ENCODE peak calls at places on chromosomes 4 and X, in nine cellular contexts. One of them, this sample, is unnamed.

GRCh38 chrX:118526149-118526548 is 30.5 kb downstream of the DOCK11 start:
- DNase-seq in stomach: no peak
- DNase-seq in sigmoid colon: no peak
- DNase-seq in suprapubic skin: no peak
- DNase-seq in A549: no peak
- DNase-seq in ovary: no peak
- DNase-seq in HepG2: no peak
- DNase-seq in tibial nerve: no peak
- DNase-seq in SK-N-SH: no peak
- DNase-seq in this sample: no peak

GRCh38 chr4:88600129-88600849 is 8.0 kb downstream of the HERC3 start:
- DNase-seq in stomach: no peak
- DNase-seq in sigmoid colon: no peak
- DNase-seq in suprapubic skin: no peak
- DNase-seq in A549: peak; percentile 40
- DNase-seq in ovary: no peak
- DNase-seq in HepG2: no peak
- DNase-seq in tibial nerve: no peak
- DNase-seq in SK-N-SH: no peak
- DNase-seq in this sample: no peak

GRCh38 chr4:74189331-74190043 is 31.6 kb downstream of the MTHFD2L start:
- DNase-seq in stomach: no peak
- DNase-seq in sigmoid colon: no peak
- DNase-seq in suprapubic skin: no peak
- DNase-seq in A549: peak; percentile 69
- DNase-seq in ovary: no peak
- DNase-seq in HepG2: peak; percentile 64
- DNase-seq in tibial nerve: no peak
- DNase-seq in SK-N-SH: peak; percentile 22
- DNase-seq in this sample: no peak

GRCh38 chrX:130443883-130444282 is 42.1 kb downstream of the RBMX2 start:
- DNase-seq in stomach: no peak
- DNase-seq in sigmoid colon: no peak
- DNase-seq in suprapubic skin: no peak
- DNase-seq in A549: no peak
- DNase-seq in ovary: no peak
- DNase-seq in HepG2: no peak
- DNase-seq in tibial nerve: no peak
- DNase-seq in SK-N-SH: no peak
- DNase-seq in this sample: no peak

GRCh38 chr4:1720163-1720983 is 750 bp downstream of the TMEM129 start:
- DNase-seq in stomach: peak; percentile 58
- DNase-seq in sigmoid colon: no peak
- DNase-seq in suprapubic skin: no peak
- DNase-seq in A549: no peak
- DNase-seq in ovary: peak; percentile 51
- DNase-seq in HepG2: no peak
- DNase-seq in tibial nerve: no peak
- DNase-seq in SK-N-SH: peak; percentile 74
- DNase-seq in this sample: peak; percentile 65

GRCh38 chr4:89486673-89487072 is 179.1 kb upstream of the GPRIN3 start:
- DNase-seq in stomach: no peak
- DNase-seq in sigmoid colon: no peak
- DNase-seq in suprapubic skin: no peak
- DNase-seq in A549: no peak
- DNase-seq in ovary: no peak
- DNase-seq in HepG2: no peak
- DNase-seq in tibial nerve: no peak
- DNase-seq in SK-N-SH: no peak
- DNase-seq in this sample: no peak

GRCh38 chrX:119094819-119095218 is 22.0 kb downstream of the CT47C1 start:
- DNase-seq in stomach: no peak
- DNase-seq in sigmoid colon: no peak
- DNase-seq in suprapubic skin: no peak
- DNase-seq in A549: no peak
- DNase-seq in ovary: no peak
- DNase-seq in HepG2: no peak
- DNase-seq in tibial nerve: no peak
- DNase-seq in SK-N-SH: no peak
- DNase-seq in this sample: no peak

GRCh38 chrX:31714797-31715196 is 643.0 kb upstream of the FTHL17 start:
- DNase-seq in stomach: no peak
- DNase-seq in sigmoid colon: no peak
- DNase-seq in suprapubic skin: no peak
- DNase-seq in A549: no peak
- DNase-seq in ovary: no peak
- DNase-seq in HepG2: no peak
- DNase-seq in tibial nerve: no peak
- DNase-seq in SK-N-SH: no peak
- DNase-seq in this sample: no peak

GRCh38 chr4:103998752-103999151 is 279.0 kb upstream of the TACR3 start:
- DNase-seq in stomach: no peak
- DNase-seq in sigmoid colon: no peak
- DNase-seq in suprapubic skin: no peak
- DNase-seq in A549: no peak
- DNase-seq in ovary: no peak
- DNase-seq in HepG2: no peak
- DNase-seq in tibial nerve: no peak
- DNase-seq in SK-N-SH: no peak
- DNase-seq in this sample: no peak

GRCh38 chr4:155047755-155048154 is 160.7 kb upstream of the NPY2R start:
- DNase-seq in stomach: no peak
- DNase-seq in sigmoid colon: no peak
- DNase-seq in suprapubic skin: no peak
- DNase-seq in A549: no peak
- DNase-seq in ovary: no peak
- DNase-seq in HepG2: no peak
- DNase-seq in tibial nerve: no peak
- DNase-seq in SK-N-SH: no peak
- DNase-seq in this sample: no peak

GRCh38 chrX:10325606-10326005 is 168.8 kb downstream of the CLCN4 start:
- DNase-seq in stomach: no peak
- DNase-seq in sigmoid colon: no peak
- DNase-seq in suprapubic skin: no peak
- DNase-seq in A549: peak; percentile 5
- DNase-seq in ovary: no peak
- DNase-seq in HepG2: no peak
- DNase-seq in tibial nerve: no peak
- DNase-seq in SK-N-SH: no peak
- DNase-seq in this sample: no peak

GRCh38 chr4:7821245-7822165 is 118.2 kb downstream of the AFAP1 start:
- DNase-seq in stomach: no peak
- DNase-seq in sigmoid colon: peak; percentile 70
- DNase-seq in suprapubic skin: no peak
- DNase-seq in A549: no peak
- DNase-seq in ovary: no peak
- DNase-seq in HepG2: no peak
- DNase-seq in tibial nerve: no peak
- DNase-seq in SK-N-SH: peak; percentile 67
- DNase-seq in this sample: no peak
- H3K4me1 ChIP-seq in stomach: peaks cover 59% of the 10 kb centered on the region
- H3K4me1 ChIP-seq in sigmoid colon: peaks cover 75% of the 10 kb centered on the region
- H3K4me1 ChIP-seq in suprapubic skin: peaks cover 17% of the 10 kb centered on the region
- H3K4me1 ChIP-seq in A549: peaks cover 81% of the 10 kb centered on the region
- H3K4me1 ChIP-seq in ovary: peaks cover 22% of the 10 kb centered on the region
- H3K4me1 ChIP-seq in HepG2: peaks cover 35% of the 10 kb centered on the region
- H3K4me1 ChIP-seq in tibial nerve: peaks cover 7% of the 10 kb centered on the region
- H3K4me1 ChIP-seq in SK-N-SH: peaks cover 33% of the 10 kb centered on the region
- H3K4me1 ChIP-seq in this sample: peaks cover 15% of the 10 kb centered on the region

GRCh38 chrX:150984164-150984824 is 1.2 kb downstream of the HMGB3 start:
- DNase-seq in stomach: no peak
- DNase-seq in sigmoid colon: no peak
- DNase-seq in suprapubic skin: no peak
- DNase-seq in A549: no peak
- DNase-seq in ovary: no peak
- DNase-seq in HepG2: no peak
- DNase-seq in tibial nerve: no peak
- DNase-seq in SK-N-SH: peak; percentile 71
- DNase-seq in this sample: no peak

GRCh38 chrX:150980711-150981110 is 2.4 kb upstream of the HMGB3 start:
- DNase-seq in stomach: no peak
- DNase-seq in sigmoid colon: no peak
- DNase-seq in suprapubic skin: no peak
- DNase-seq in A549: no peak
- DNase-seq in ovary: no peak
- DNase-seq in HepG2: no peak
- DNase-seq in tibial nerve: no peak
- DNase-seq in SK-N-SH: no peak
- DNase-seq in this sample: no peak

GRCh38 chrX:150982786-150983525 is at the start of gene HMGB3:
- DNase-seq in stomach: peak; percentile 86
- DNase-seq in sigmoid colon: peak; percentile 86
- DNase-seq in suprapubic skin: peak; percentile 85
- DNase-seq in A549: peak; percentile 96
- DNase-seq in ovary: peak; percentile 57
- DNase-seq in HepG2: peak; percentile 89
- DNase-seq in tibial nerve: peak; percentile 23
- DNase-seq in SK-N-SH: peak; percentile 90
- DNase-seq in this sample: peak; percentile 88

GRCh38 chrX:150982235-150982785 is 825 bp upstream of the HMGB3 start:
- DNase-seq in stomach: no peak
- DNase-seq in sigmoid colon: no peak
- DNase-seq in suprapubic skin: no peak
- DNase-seq in A549: no peak
- DNase-seq in ovary: no peak
- DNase-seq in HepG2: no peak
- DNase-seq in tibial nerve: no peak
- DNase-seq in SK-N-SH: no peak
- DNase-seq in this sample: no peak

GRCh38 chrX:150983526-150984163 is 510 bp downstream of the HMGB3 start:
- DNase-seq in stomach: no peak
- DNase-seq in sigmoid colon: no peak
- DNase-seq in suprapubic skin: no peak
- DNase-seq in A549: no peak
- DNase-seq in ovary: no peak
- DNase-seq in HepG2: no peak
- DNase-seq in tibial nerve: no peak
- DNase-seq in SK-N-SH: peak; percentile 64
- DNase-seq in this sample: no peak
- TF ChIP-seq EP300 in stomach: no peak
- TF ChIP-seq EP300 in sigmoid colon: no peak
- TF ChIP-seq EP300 in suprapubic skin: no peak
- TF ChIP-seq EP300 in A549: no peak
- TF ChIP-seq EP300 in ovary: no peak
- TF ChIP-seq EP300 in HepG2: no peak
- TF ChIP-seq EP300 in tibial nerve: no peak
- TF ChIP-seq EP300 in SK-N-SH: no peak
- TF ChIP-seq EP300 in this sample: no peak

GRCh38 chr4:20252656-20253271 is 1.1 kb downstream of the SLIT2 start:
- DNase-seq in stomach: no peak
- DNase-seq in sigmoid colon: peak; percentile 74
- DNase-seq in suprapubic skin: peak; percentile 82
- DNase-seq in A549: no peak
- DNase-seq in ovary: peak; percentile 31
- DNase-seq in HepG2: no peak
- DNase-seq in tibial nerve: peak; percentile 20
- DNase-seq in SK-N-SH: peak; percentile 55
- DNase-seq in this sample: peak; percentile 11
- H3K27ac ChIP-seq in stomach: peak overlapping the region; percentile 71
- H3K27ac ChIP-seq in sigmoid colon: peak overlapping the region; percentile 84
- H3K27ac ChIP-seq in suprapubic skin: no peak overlapping the region
- H3K27ac ChIP-seq in A549: no peak overlapping the region
- H3K27ac ChIP-seq in ovary: peak overlapping the region; percentile 25
- H3K27ac ChIP-seq in HepG2: no peak overlapping the region
- H3K27ac ChIP-seq in tibial nerve: peak overlapping the region; percentile 70
- H3K27ac ChIP-seq in SK-N-SH: peak overlapping the region; percentile 39
- H3K27ac ChIP-seq in this sample: peak overlapping the region; percentile 78

GRCh38 chr4:122827899-122828601 is 1.4 kb downstream of the FGF2 start:
- DNase-seq in stomach: no peak
- DNase-seq in sigmoid colon: peak; percentile 82
- DNase-seq in suprapubic skin: no peak
- DNase-seq in A549: peak; percentile 65
- DNase-seq in ovary: peak; percentile 48
- DNase-seq in HepG2: peak; percentile 11
- DNase-seq in tibial nerve: peak; percentile 22
- DNase-seq in SK-N-SH: peak; percentile 60
- DNase-seq in this sample: peak; percentile 37
- H3K4me1 ChIP-seq in stomach: peaks cover 41% of the 10 kb centered on the region
- H3K4me1 ChIP-seq in sigmoid colon: peaks cover 50% of the 10 kb centered on the region
- H3K4me1 ChIP-seq in suprapubic skin: peaks cover 26% of the 10 kb centered on the region
- H3K4me1 ChIP-seq in A549: peaks cover 50% of the 10 kb centered on the region
- H3K4me1 ChIP-seq in ovary: peaks cover 6% of the 10 kb centered on the region
- H3K4me1 ChIP-seq in HepG2: peaks cover 12% of the 10 kb centered on the region
- H3K4me1 ChIP-seq in tibial nerve: peaks cover 8% of the 10 kb centered on the region
- H3K4me1 ChIP-seq in SK-N-SH: peaks cover 11% of the 10 kb centered on the region
- H3K4me1 ChIP-seq in this sample: no peaks in the 10 kb centered on the region

GRCh38 chrX:64894454-64895038 is 81.7 kb downstream of the ZC4H2 start:
- DNase-seq in stomach: peak; percentile 48
- DNase-seq in sigmoid colon: no peak
- DNase-seq in suprapubic skin: no peak
- DNase-seq in A549: peak; percentile 4
- DNase-seq in ovary: no peak
- DNase-seq in HepG2: peak; percentile 36
- DNase-seq in tibial nerve: no peak
- DNase-seq in SK-N-SH: peak; percentile 25
- DNase-seq in this sample: peak; percentile 51
- TF ChIP-seq EP300 in stomach: no peak
- TF ChIP-seq EP300 in sigmoid colon: no peak
- TF ChIP-seq EP300 in suprapubic skin: no peak
- TF ChIP-seq EP300 in A549: no peak
- TF ChIP-seq EP300 in ovary: no peak
- TF ChIP-seq EP300 in HepG2: no peak
- TF ChIP-seq EP300 in tibial nerve: no peak
- TF ChIP-seq EP300 in SK-N-SH: no peak
- TF ChIP-seq EP300 in this sample: no peak